ENCODE peak calls at places on chromosome 18, in five cellular contexts. F is HCT116, O is GM12878, A is pancreas, C is IMR-90. K is an unnamed sample. For H3K9me3, the result is how much of the 10 kb centered on the place peaks cover.

GRCh38 chr18:4455113-4455811 is at the start of gene DLGAP1:
- DNase-seq in A (peak), F (no peak), C (no peak), O (no peak), K (no peak)

GRCh38 chr18:79627750-79628294 is 51.8 kb upstream of the CTDP1 start:
- DNase-seq in F (no peak), C (no peak), A (no peak), O (no peak), K (no peak)

GRCh38 chr18:53153281-53153680 is 813.3 kb downstream of the DCC start:
- DNase-seq in F (no peak), A (no peak), C (no peak), O (no peak), K (no peak)

GRCh38 chr18:5238371-5238758 is 41.3 kb upstream of the AKAIN1 start:
- DNase-seq in F (no peak), A (peak), C (peak), O (no peak), K (peak)

GRCh38 chr18:79962311-79962710 is 2.1 kb upstream of the HSBP1L1 start:
- DNase-seq in F (peak), C (peak), O (no peak), A (no peak), K (no peak)

GRCh38 chr18:33146009-33146408 is 294.5 kb downstream of the CCDC178 start:
- DNase-seq in C (no peak), O (no peak), A (no peak), F (no peak), K (no peak)

GRCh38 chr18:58297198-58297597 is 253.2 kb downstream of the NEDD4L start:
- DNase-seq in F (no peak), A (no peak), O (no peak), C (peak), K (no peak)

GRCh38 chr18:22441638-22442037 is 23.9 kb upstream of the CTAGE1 start:
- DNase-seq in F (no peak), C (no peak), A (no peak), O (no peak), K (no peak)

GRCh38 chr18:46167971-46168370 is 63.8 kb downstream of the HAUS1 start:
- DNase-seq in O (peak), C (no peak), F (no peak), A (no peak), K (no peak)

GRCh38 chr18:54742654-54743053 is 85.6 kb upstream of the RAB27B start:
- DNase-seq in A (peak), O (no peak), F (no peak), C (peak), K (no peak)

GRCh38 chr18:35244671-35245070 is 3.8 kb downstream of the ZNF397 start:
- DNase-seq in O (no peak), A (no peak), C (no peak), F (no peak), K (no peak)

GRCh38 chr18:35248429-35248828 is 7.6 kb downstream of the ZNF397 start:
- DNase-seq in A (no peak), F (no peak), C (no peak), O (no peak), K (no peak)

GRCh38 chr18:35247412-35248249 is 6.8 kb downstream of the ZNF397 start:
- DNase-seq in F (no peak), O (no peak), A (no peak), C (no peak), K (no peak)

GRCh38 chr18:35246831-35247230 is 6.0 kb downstream of the ZNF397 start:
- DNase-seq in A (no peak), F (no peak), O (no peak), C (no peak), K (no peak)

DNA sequence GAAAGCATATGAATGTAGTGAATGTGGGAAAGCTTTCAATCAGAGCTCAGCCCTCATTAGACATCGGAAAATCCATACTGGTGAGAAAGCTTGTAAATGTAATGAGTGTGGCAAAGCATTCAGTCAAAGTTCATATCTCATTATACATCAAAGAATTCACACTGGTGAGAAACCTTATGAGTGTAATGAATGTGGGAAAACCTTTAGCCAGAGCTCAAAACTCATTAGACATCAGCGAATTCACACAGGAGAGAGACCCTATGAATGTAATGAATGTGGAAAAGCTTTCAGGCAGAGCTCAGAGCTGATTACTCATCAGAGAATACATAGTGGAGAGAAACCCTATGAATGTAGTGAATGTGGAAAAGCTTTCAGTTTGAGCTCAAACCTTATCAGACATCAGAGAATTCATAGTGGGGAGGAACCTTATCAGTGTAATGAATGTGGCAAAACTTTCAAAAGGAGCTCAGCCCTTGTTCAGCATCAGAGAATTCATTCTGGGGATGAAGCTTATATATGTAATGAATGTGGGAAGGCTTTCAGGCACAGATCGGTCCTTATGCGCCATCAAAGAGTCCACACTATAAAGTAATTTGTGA is 5.0 kb downstream of the ZNF397 start:
- DNase-seq in O (no peak), F (no peak), A (no peak), C (no peak), K (no peak)
- H3K9me3 ChIP-seq in O (under half), F (under half), A (under half), C (under half), K (under half)

DNA sequence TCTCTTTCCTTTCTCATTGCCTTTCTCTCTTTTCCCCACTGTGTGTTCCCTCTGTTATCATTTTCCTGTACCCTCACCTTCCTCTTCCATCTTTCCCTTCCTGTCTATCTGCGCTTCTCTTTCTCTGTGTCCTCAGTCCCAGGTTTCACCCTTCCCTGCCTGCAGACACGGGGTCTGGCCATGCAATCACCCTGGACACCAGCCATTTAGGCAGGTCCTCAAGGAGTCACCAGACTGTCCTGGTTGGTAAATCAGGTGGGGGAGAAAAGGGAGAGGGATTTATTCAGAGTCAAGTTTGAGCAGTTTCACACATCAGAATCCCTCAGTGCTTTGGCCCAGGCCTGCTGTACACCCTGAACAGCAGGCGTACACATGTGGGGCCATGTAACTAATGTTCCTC is 169.3 kb downstream of the ANKRD30B start:
- DNase-seq in F (no peak), O (no peak), C (no peak), A (no peak), K (no peak)
- H3K9me3 ChIP-seq in F (under half), O (under half), C (under half), A (under half), K (under half)

GRCh38 chr18:42292654-42293053 is 337.6 kb downstream of the PIK3C3 start:
- DNase-seq in O (no peak), A (no peak), F (no peak), C (no peak), K (no peak)
- H3K9me3 ChIP-seq in O (under half), A (under half), F (under half), C (under half), K (under half)

GRCh38 chr18:78558101-78558810 is 421.4 kb upstream of the SALL3 start:
- DNase-seq in C (no peak), A (no peak), O (no peak), F (no peak), K (no peak)

GRCh38 chr18:78558948-78559347 is 420.7 kb upstream of the SALL3 start:
- DNase-seq in C (no peak), O (no peak), A (no peak), F (no peak), K (no peak)

GRCh38 chr18:78557371-78557770 is 422.2 kb upstream of the SALL3 start:
- DNase-seq in F (no peak), C (no peak), A (no peak), O (no peak), K (no peak)

GRCh38 chr18:78561757-78562445 is 417.7 kb upstream of the SALL3 start:
- DNase-seq in O (no peak), A (no peak), F (no peak), C (no peak), K (no peak)

GRCh38 chr18:78559584-78559983 is 420.0 kb upstream of the SALL3 start:
- DNase-seq in C (no peak), A (no peak), O (no peak), F (no peak), K (no peak)
- H3K9me3 ChIP-seq in C (half or more), A (under half), O (under half), F (under half), K (under half)

GRCh38 chr18:21093133-21093532 is 18.5 kb downstream of the ROCK1 start:
- DNase-seq in F (no peak), O (no peak), A (no peak), C (no peak), K (no peak)
- H3K9me3 ChIP-seq in F (under half), O (under half), A (under half), C (under half), K (under half)